ENCODE peak calls at places on chromosome 3, in ten cellular contexts. One of them, this sample, is unnamed.

GRCh38 chr3:65902304-65902793 is 136.4 kb downstream of the MAGI1 start:
- DNase-seq in fibroblast of mammary gland: no peak
- DNase-seq in mammary epithelial cell: peak
- DNase-seq in fibroblast of lung: peak
- DNase-seq in epithelial cell of esophagus: peak
- DNase-seq in sigmoid colon: no peak
- DNase-seq in HFF-Myc: no peak
- DNase-seq in progenitor cell of endocrine pancreas: no peak
- DNase-seq in psoas muscle: no peak
- DNase-seq in hepatocyte: peak
- DNase-seq in this sample: no peak

GRCh38 chr3:28575100-28575747 is 226.6 kb upstream of the AZI2 start:
- DNase-seq in fibroblast of mammary gland: no peak
- DNase-seq in mammary epithelial cell: no peak
- DNase-seq in fibroblast of lung: no peak
- DNase-seq in epithelial cell of esophagus: peak
- DNase-seq in sigmoid colon: no peak
- DNase-seq in HFF-Myc: no peak
- DNase-seq in progenitor cell of endocrine pancreas: peak
- DNase-seq in psoas muscle: peak
- DNase-seq in hepatocyte: peak
- DNase-seq in this sample: peak

GRCh38 chr3:37291275-37291700 is 116.9 kb upstream of the LRRFIP2 start:
- DNase-seq in fibroblast of mammary gland: peak
- DNase-seq in mammary epithelial cell: peak
- DNase-seq in fibroblast of lung: peak
- DNase-seq in epithelial cell of esophagus: peak
- DNase-seq in sigmoid colon: no peak
- DNase-seq in HFF-Myc: peak
- DNase-seq in progenitor cell of endocrine pancreas: no peak
- DNase-seq in psoas muscle: no peak
- DNase-seq in hepatocyte: no peak
- DNase-seq in this sample: no peak

GRCh38 chr3:97885931-97886824 is 64.4 kb downstream of the CRYBG3 start:
- DNase-seq in fibroblast of mammary gland: no peak
- DNase-seq in mammary epithelial cell: no peak
- DNase-seq in fibroblast of lung: peak
- DNase-seq in epithelial cell of esophagus: no peak
- DNase-seq in sigmoid colon: no peak
- DNase-seq in HFF-Myc: no peak
- DNase-seq in progenitor cell of endocrine pancreas: no peak
- DNase-seq in psoas muscle: no peak
- DNase-seq in hepatocyte: no peak
- DNase-seq in this sample: no peak

GRCh38 chr3:100205161-100205560 is 55.6 kb upstream of the TBC1D23 start:
- DNase-seq in fibroblast of mammary gland: no peak
- DNase-seq in mammary epithelial cell: no peak
- DNase-seq in fibroblast of lung: no peak
- DNase-seq in epithelial cell of esophagus: no peak
- DNase-seq in sigmoid colon: no peak
- DNase-seq in HFF-Myc: no peak
- DNase-seq in progenitor cell of endocrine pancreas: no peak
- DNase-seq in psoas muscle: no peak
- DNase-seq in hepatocyte: no peak
- DNase-seq in this sample: no peak

GRCh38 chr3:36674816-36675215 is 89.5 kb downstream of the DCLK3 start:
- DNase-seq in fibroblast of mammary gland: no peak
- DNase-seq in mammary epithelial cell: no peak
- DNase-seq in fibroblast of lung: no peak
- DNase-seq in epithelial cell of esophagus: no peak
- DNase-seq in sigmoid colon: no peak
- DNase-seq in HFF-Myc: no peak
- DNase-seq in progenitor cell of endocrine pancreas: no peak
- DNase-seq in psoas muscle: no peak
- DNase-seq in hepatocyte: no peak
- DNase-seq in this sample: no peak

GRCh38 chr3:14204605-14205284 is 26.1 kb downstream of the LSM3 start:
- DNase-seq in fibroblast of mammary gland: peak
- DNase-seq in mammary epithelial cell: no peak
- DNase-seq in fibroblast of lung: peak
- DNase-seq in epithelial cell of esophagus: no peak
- DNase-seq in sigmoid colon: peak
- DNase-seq in HFF-Myc: no peak
- DNase-seq in progenitor cell of endocrine pancreas: no peak
- DNase-seq in psoas muscle: no peak
- DNase-seq in hepatocyte: peak
- DNase-seq in this sample: no peak

GRCh38 chr3:51982838-51983577 is at the start of gene ACY1:
- DNase-seq in fibroblast of mammary gland: peak
- DNase-seq in mammary epithelial cell: peak
- DNase-seq in fibroblast of lung: peak
- DNase-seq in epithelial cell of esophagus: peak
- DNase-seq in sigmoid colon: peak
- DNase-seq in HFF-Myc: peak
- DNase-seq in progenitor cell of endocrine pancreas: peak
- DNase-seq in psoas muscle: peak
- DNase-seq in hepatocyte: peak
- DNase-seq in this sample: no peak

GRCh38 chr3:113054552-113054951 is 63.8 kb downstream of the GTPBP8 start:
- DNase-seq in fibroblast of mammary gland: peak
- DNase-seq in mammary epithelial cell: peak
- DNase-seq in fibroblast of lung: peak
- DNase-seq in epithelial cell of esophagus: peak
- DNase-seq in sigmoid colon: no peak
- DNase-seq in HFF-Myc: no peak
- DNase-seq in progenitor cell of endocrine pancreas: no peak
- DNase-seq in psoas muscle: no peak
- DNase-seq in hepatocyte: no peak
- DNase-seq in this sample: no peak

GRCh38 chr3:122952509-122952908 is 75.1 kb downstream of the SEMA5B start:
- DNase-seq in fibroblast of mammary gland: peak
- DNase-seq in mammary epithelial cell: peak
- DNase-seq in fibroblast of lung: no peak
- DNase-seq in epithelial cell of esophagus: peak
- DNase-seq in sigmoid colon: no peak
- DNase-seq in HFF-Myc: no peak
- DNase-seq in progenitor cell of endocrine pancreas: no peak
- DNase-seq in psoas muscle: no peak
- DNase-seq in hepatocyte: no peak
- DNase-seq in this sample: no peak

GRCh38 chr3:190514163-190515153 is 573 bp downstream of the IL1RAP start:
- DNase-seq in fibroblast of mammary gland: peak
- DNase-seq in mammary epithelial cell: peak
- DNase-seq in fibroblast of lung: peak
- DNase-seq in epithelial cell of esophagus: peak
- DNase-seq in sigmoid colon: peak
- DNase-seq in HFF-Myc: no peak
- DNase-seq in progenitor cell of endocrine pancreas: no peak
- DNase-seq in psoas muscle: peak
- DNase-seq in hepatocyte: peak
- DNase-seq in this sample: peak

GRCh38 chr3:114706591-114707224 is 412.9 kb downstream of the TIGIT start:
- DNase-seq in fibroblast of mammary gland: peak
- DNase-seq in mammary epithelial cell: peak
- DNase-seq in fibroblast of lung: peak
- DNase-seq in epithelial cell of esophagus: peak
- DNase-seq in sigmoid colon: no peak
- DNase-seq in HFF-Myc: peak
- DNase-seq in progenitor cell of endocrine pancreas: no peak
- DNase-seq in psoas muscle: no peak
- DNase-seq in hepatocyte: peak
- DNase-seq in this sample: no peak

GRCh38 chr3:101281616-101282015 is 38.8 kb downstream of the IMPG2 start:
- DNase-seq in fibroblast of mammary gland: no peak
- DNase-seq in mammary epithelial cell: no peak
- DNase-seq in fibroblast of lung: no peak
- DNase-seq in epithelial cell of esophagus: no peak
- DNase-seq in sigmoid colon: no peak
- DNase-seq in HFF-Myc: no peak
- DNase-seq in progenitor cell of endocrine pancreas: no peak
- DNase-seq in psoas muscle: no peak
- DNase-seq in hepatocyte: peak
- DNase-seq in this sample: no peak

DNA sequence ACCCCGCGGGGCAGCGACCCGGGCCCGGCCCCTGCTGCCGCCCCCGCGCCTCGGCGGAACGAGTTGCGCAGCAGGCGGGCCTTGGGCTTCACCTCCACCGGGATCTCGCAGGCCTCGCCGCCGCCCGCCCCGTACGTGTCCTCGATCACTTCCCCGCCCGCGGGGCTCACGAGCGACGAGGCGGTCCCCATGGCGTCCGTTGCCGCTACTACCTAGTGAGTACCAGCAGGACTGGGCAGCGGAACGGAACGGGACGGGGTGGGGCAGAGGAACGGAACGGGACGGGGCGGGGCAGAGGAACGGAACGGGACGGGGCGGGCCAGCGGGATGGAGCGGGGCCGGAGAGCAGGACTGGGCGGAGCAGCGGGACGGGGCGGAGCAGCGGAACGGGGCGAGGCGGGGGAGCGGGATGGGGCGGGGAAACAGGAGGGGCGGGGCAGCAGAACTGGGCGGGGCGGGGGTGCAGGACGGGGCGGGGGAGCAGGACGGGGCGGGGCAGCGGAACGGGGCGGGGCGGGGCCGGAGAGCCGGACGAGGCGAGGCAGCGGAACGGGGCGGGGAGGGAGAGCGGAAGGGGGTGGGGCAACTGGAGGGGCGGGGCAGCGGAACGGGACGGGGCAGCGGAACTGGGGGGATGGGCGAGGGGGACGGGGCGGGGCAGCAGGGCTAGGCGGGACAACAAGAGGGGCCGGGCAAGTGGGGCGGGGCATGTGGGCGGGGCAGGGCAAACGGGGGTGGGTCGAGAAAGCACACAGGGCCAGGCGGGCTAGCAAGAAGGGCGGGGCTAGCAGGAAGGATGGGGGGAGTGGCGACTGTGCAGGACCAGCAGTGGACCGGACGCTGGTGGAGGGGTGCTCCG is at the start of gene NPHP3:
- DNase-seq in fibroblast of mammary gland: peak
- DNase-seq in mammary epithelial cell: peak
- DNase-seq in fibroblast of lung: peak
- DNase-seq in epithelial cell of esophagus: peak
- DNase-seq in sigmoid colon: peak
- DNase-seq in HFF-Myc: peak
- DNase-seq in progenitor cell of endocrine pancreas: peak
- DNase-seq in psoas muscle: peak
- DNase-seq in hepatocyte: peak
- DNase-seq in this sample: peak
- TF ChIP-seq CTCF in fibroblast of mammary gland: no peak
- TF ChIP-seq CTCF in mammary epithelial cell: no peak
- TF ChIP-seq CTCF in fibroblast of lung: no peak
- TF ChIP-seq CTCF in epithelial cell of esophagus: no peak
- TF ChIP-seq CTCF in sigmoid colon: no peak
- TF ChIP-seq CTCF in HFF-Myc: no peak
- TF ChIP-seq CTCF in progenitor cell of endocrine pancreas: peak
- TF ChIP-seq CTCF in psoas muscle: no peak
- TF ChIP-seq CTCF in hepatocyte: no peak
- TF ChIP-seq CTCF in this sample: peak

GRCh38 chr3:152069871-152070270 is 196.4 kb downstream of the SUCNR1 start:
- DNase-seq in fibroblast of mammary gland: peak
- DNase-seq in mammary epithelial cell: peak
- DNase-seq in fibroblast of lung: peak
- DNase-seq in epithelial cell of esophagus: peak
- DNase-seq in sigmoid colon: no peak
- DNase-seq in HFF-Myc: no peak
- DNase-seq in progenitor cell of endocrine pancreas: no peak
- DNase-seq in psoas muscle: no peak
- DNase-seq in hepatocyte: no peak
- DNase-seq in this sample: no peak

GRCh38 chr3:152071924-152072323 is 196.8 kb upstream of the MBNL1 start:
- DNase-seq in fibroblast of mammary gland: peak
- DNase-seq in mammary epithelial cell: peak
- DNase-seq in fibroblast of lung: peak
- DNase-seq in epithelial cell of esophagus: peak
- DNase-seq in sigmoid colon: no peak
- DNase-seq in HFF-Myc: no peak
- DNase-seq in progenitor cell of endocrine pancreas: no peak
- DNase-seq in psoas muscle: no peak
- DNase-seq in hepatocyte: peak
- DNase-seq in this sample: no peak

GRCh38 chr3:152071315-152071714 is 197.4 kb upstream of the MBNL1 start:
- DNase-seq in fibroblast of mammary gland: no peak
- DNase-seq in mammary epithelial cell: no peak
- DNase-seq in fibroblast of lung: no peak
- DNase-seq in epithelial cell of esophagus: no peak
- DNase-seq in sigmoid colon: no peak
- DNase-seq in HFF-Myc: no peak
- DNase-seq in progenitor cell of endocrine pancreas: no peak
- DNase-seq in psoas muscle: no peak
- DNase-seq in hepatocyte: no peak
- DNase-seq in this sample: no peak

GRCh38 chr3:152076148-152076547 is 192.6 kb upstream of the MBNL1 start:
- DNase-seq in fibroblast of mammary gland: peak
- DNase-seq in mammary epithelial cell: peak
- DNase-seq in fibroblast of lung: peak
- DNase-seq in epithelial cell of esophagus: peak
- DNase-seq in sigmoid colon: no peak
- DNase-seq in HFF-Myc: no peak
- DNase-seq in progenitor cell of endocrine pancreas: no peak
- DNase-seq in psoas muscle: no peak
- DNase-seq in hepatocyte: no peak
- DNase-seq in this sample: no peak

GRCh38 chr3:152073267-152073666 is 195.5 kb upstream of the MBNL1 start:
- DNase-seq in fibroblast of mammary gland: peak
- DNase-seq in mammary epithelial cell: no peak
- DNase-seq in fibroblast of lung: peak
- DNase-seq in epithelial cell of esophagus: no peak
- DNase-seq in sigmoid colon: no peak
- DNase-seq in HFF-Myc: no peak
- DNase-seq in progenitor cell of endocrine pancreas: no peak
- DNase-seq in psoas muscle: no peak
- DNase-seq in hepatocyte: no peak
- DNase-seq in this sample: no peak
- TF ChIP-seq CTCF in fibroblast of mammary gland: peak
- TF ChIP-seq CTCF in mammary epithelial cell: no peak
- TF ChIP-seq CTCF in fibroblast of lung: no peak
- TF ChIP-seq CTCF in epithelial cell of esophagus: no peak
- TF ChIP-seq CTCF in sigmoid colon: no peak
- TF ChIP-seq CTCF in HFF-Myc: peak
- TF ChIP-seq CTCF in progenitor cell of endocrine pancreas: no peak
- TF ChIP-seq CTCF in psoas muscle: peak
- TF ChIP-seq CTCF in hepatocyte: no peak
- TF ChIP-seq CTCF in this sample: peak

GRCh38 chr3:16945330-16945729 is 60.6 kb downstream of the PLCL2 start:
- DNase-seq in fibroblast of mammary gland: peak
- DNase-seq in mammary epithelial cell: no peak
- DNase-seq in fibroblast of lung: peak
- DNase-seq in epithelial cell of esophagus: peak
- DNase-seq in sigmoid colon: no peak
- DNase-seq in HFF-Myc: peak
- DNase-seq in progenitor cell of endocrine pancreas: no peak
- DNase-seq in psoas muscle: no peak
- DNase-seq in hepatocyte: no peak
- DNase-seq in this sample: no peak
- TF ChIP-seq CTCF in fibroblast of mammary gland: no peak
- TF ChIP-seq CTCF in mammary epithelial cell: no peak
- TF ChIP-seq CTCF in fibroblast of lung: no peak
- TF ChIP-seq CTCF in epithelial cell of esophagus: no peak
- TF ChIP-seq CTCF in sigmoid colon: no peak
- TF ChIP-seq CTCF in HFF-Myc: no peak
- TF ChIP-seq CTCF in progenitor cell of endocrine pancreas: no peak
- TF ChIP-seq CTCF in psoas muscle: no peak
- TF ChIP-seq CTCF in hepatocyte: no peak
- TF ChIP-seq CTCF in this sample: peak

GRCh38 chr3:108589998-108590323 is 439 bp downstream of the DZIP3 start:
- DNase-seq in fibroblast of mammary gland: no peak
- DNase-seq in mammary epithelial cell: no peak
- DNase-seq in fibroblast of lung: no peak
- DNase-seq in epithelial cell of esophagus: no peak
- DNase-seq in sigmoid colon: no peak
- DNase-seq in HFF-Myc: no peak
- DNase-seq in progenitor cell of endocrine pancreas: no peak
- DNase-seq in psoas muscle: no peak
- DNase-seq in hepatocyte: no peak
- DNase-seq in this sample: no peak
- TF ChIP-seq CTCF in fibroblast of mammary gland: no peak
- TF ChIP-seq CTCF in mammary epithelial cell: no peak
- TF ChIP-seq CTCF in fibroblast of lung: no peak
- TF ChIP-seq CTCF in epithelial cell of esophagus: peak
- TF ChIP-seq CTCF in sigmoid colon: no peak
- TF ChIP-seq CTCF in HFF-Myc: no peak
- TF ChIP-seq CTCF in progenitor cell of endocrine pancreas: no peak
- TF ChIP-seq CTCF in psoas muscle: no peak
- TF ChIP-seq CTCF in hepatocyte: no peak
- TF ChIP-seq CTCF in this sample: peak

This sample was measured in chondrocyte.